ENCODE peak calls at places on chromosomes 2 and 18, in five cellular contexts. C is suprapubic skin, S is endothelial cell of umbilical vein, A is thyroid gland, Y is A549. H is an unnamed sample.

GRCh38 chr2:45849491-45850283 is 198.2 kb downstream of the PRKCE start:
- DNase-seq in C (no peak), S (no peak), A (no peak), Y (no peak), H (no peak)

GRCh38 chr2:23521060-23521459 is 136.1 kb downstream of the KLHL29 start:
- DNase-seq in C (no peak), S (no peak), A (no peak), Y (no peak), H (no peak)

GRCh38 chr2:138744709-138745108 is 35.5 kb downstream of the NXPH2 start:
- DNase-seq in C (no peak), S (no peak), A (no peak), Y (no peak), H (no peak)

GRCh38 chr2:191221666-191222065 is 23.5 kb upstream of the MYO1B start:
- DNase-seq in C (no peak), S (no peak), A (no peak), Y (no peak), H (no peak)

GRCh38 chr2:72001937-72002690 is 145.5 kb downstream of the CYP26B1 start:
- DNase-seq in C (no peak), S (no peak), A (no peak), Y (no peak), H (no peak)

GRCh38 chr2:29304399-29304798 is 189.2 kb downstream of the CLIP4 start:
- DNase-seq in C (no peak), S (no peak), A (peak; percentile 34), Y (no peak), H (no peak)

GRCh38 chr2:159807183-159808037 is 9.4 kb upstream of the CD302 start:
- DNase-seq in C (no peak), S (peak; percentile 69), A (peak; percentile 46), Y (peak; percentile 72), H (peak; percentile 78)

GRCh38 chr2:37676274-37676673 is 4.8 kb upstream of the CDC42EP3 start:
- DNase-seq in C (no peak), S (peak; percentile 84), A (no peak), Y (peak; percentile 40), H (no peak)

GRCh38 chr2:104804148-104804890 is 49.6 kb upstream of the POU3F3 start:
- DNase-seq in C (no peak), S (no peak), A (no peak), Y (no peak), H (no peak)

GRCh38 chr2:190170673-190171072 is 108.1 kb upstream of the MSTN start:
- DNase-seq in C (no peak), S (no peak), A (no peak), Y (no peak), H (peak; percentile 16)

GRCh38 chr2:54422072-54422581 is 34.0 kb upstream of the SPTBN1 start:
- DNase-seq in C (no peak), S (no peak), A (no peak), Y (no peak), H (peak; percentile 4)

GRCh38 chr18:54233228-54233625 is 8.8 kb upstream of the MBD2 start:
- DNase-seq in C (no peak), S (peak; percentile 91), A (no peak), Y (no peak), H (no peak)

GRCh38 chr2:39640107-39640506 is 25.6 kb upstream of the TMEM178A start:
- DNase-seq in C (no peak), S (no peak), A (no peak), Y (no peak), H (no peak)

GRCh38 chr2:179936654-179937053 is 70.4 kb downstream of the CWC22 start:
- DNase-seq in C (no peak), S (peak; percentile 9), A (no peak), Y (peak; percentile 39), H (peak; percentile 51)

GRCh38 chr18:31497711-31498449 is at the start of gene DSG2:
- DNase-seq in C (peak; percentile 82), S (no peak), A (peak; percentile 87), Y (peak; percentile 63), H (peak; percentile 65)

GRCh38 chr18:48222118-48222517 is 187.1 kb downstream of the ZBTB7C start:
- DNase-seq in C (no peak), S (no peak), A (peak; percentile 90), Y (peak; percentile 19), H (peak; percentile 36)

GRCh38 chr2:61707984-61708852 is 145.6 kb downstream of the FAM161A start:
- DNase-seq in C (no peak), S (no peak), A (peak; percentile 75), Y (peak; percentile 79), H (no peak)

GRCh38 chr2:155965415-155966070 is 367.0 kb downstream of the NR4A2 start:
- DNase-seq in C (no peak), S (no peak), A (no peak), Y (no peak), H (no peak)

GRCh38 chr2:10716581-10716980 is 4.8 kb upstream of the ATP6V1C2 start:
- DNase-seq in C (no peak), S (no peak), A (no peak), Y (no peak), H (no peak)

GRCh38 chr2:207423886-207424285 is 105.9 kb upstream of the CREB1 start:
- DNase-seq in C (no peak), S (no peak), A (no peak), Y (no peak), H (peak; percentile 13)

GRCh38 chr2:30147196-30147714 is 448 bp downstream of the YPEL5 start:
- DNase-seq in C (no peak), S (no peak), A (no peak), Y (no peak), H (no peak)

GRCh38 chr2:236703310-236703709 is 133.7 kb downstream of the ACKR3 start:
- DNase-seq in C (no peak), S (no peak), A (no peak), Y (no peak), H (no peak)
- TF ChIP-seq POLR2A in C (no peak), S (no peak), A (no peak), Y (no peak), H (no peak)

GRCh38 chr2:199464614-199465352 is 7.0 kb upstream of the SATB2 start:
- DNase-seq in C (no peak), S (no peak), A (no peak), Y (no peak), H (no peak)

GRCh38 chr2:199461455-199462166 is 3.9 kb upstream of the SATB2 start:
- DNase-seq in C (no peak), S (no peak), A (no peak), Y (no peak), H (no peak)

GRCh38 chr2:199462167-199462976 is 4.6 kb upstream of the SATB2 start:
- DNase-seq in C (peak; percentile 79), S (no peak), A (no peak), Y (no peak), H (no peak)

GRCh38 chr2:199463708-199464613 is 6.2 kb upstream of the SATB2 start:
- DNase-seq in C (peak; percentile 82), S (no peak), A (no peak), Y (no peak), H (no peak)

GRCh38 chr2:199463000-199463692 is 5.4 kb upstream of the SATB2 start:
- DNase-seq in C (peak; percentile 84), S (peak; percentile 30), A (peak; percentile 53), Y (peak; percentile 75), H (peak; percentile 66)
- TF ChIP-seq POLR2A in C (no peak), S (no peak), A (no peak), Y (no peak), H (no peak)

DNA sequence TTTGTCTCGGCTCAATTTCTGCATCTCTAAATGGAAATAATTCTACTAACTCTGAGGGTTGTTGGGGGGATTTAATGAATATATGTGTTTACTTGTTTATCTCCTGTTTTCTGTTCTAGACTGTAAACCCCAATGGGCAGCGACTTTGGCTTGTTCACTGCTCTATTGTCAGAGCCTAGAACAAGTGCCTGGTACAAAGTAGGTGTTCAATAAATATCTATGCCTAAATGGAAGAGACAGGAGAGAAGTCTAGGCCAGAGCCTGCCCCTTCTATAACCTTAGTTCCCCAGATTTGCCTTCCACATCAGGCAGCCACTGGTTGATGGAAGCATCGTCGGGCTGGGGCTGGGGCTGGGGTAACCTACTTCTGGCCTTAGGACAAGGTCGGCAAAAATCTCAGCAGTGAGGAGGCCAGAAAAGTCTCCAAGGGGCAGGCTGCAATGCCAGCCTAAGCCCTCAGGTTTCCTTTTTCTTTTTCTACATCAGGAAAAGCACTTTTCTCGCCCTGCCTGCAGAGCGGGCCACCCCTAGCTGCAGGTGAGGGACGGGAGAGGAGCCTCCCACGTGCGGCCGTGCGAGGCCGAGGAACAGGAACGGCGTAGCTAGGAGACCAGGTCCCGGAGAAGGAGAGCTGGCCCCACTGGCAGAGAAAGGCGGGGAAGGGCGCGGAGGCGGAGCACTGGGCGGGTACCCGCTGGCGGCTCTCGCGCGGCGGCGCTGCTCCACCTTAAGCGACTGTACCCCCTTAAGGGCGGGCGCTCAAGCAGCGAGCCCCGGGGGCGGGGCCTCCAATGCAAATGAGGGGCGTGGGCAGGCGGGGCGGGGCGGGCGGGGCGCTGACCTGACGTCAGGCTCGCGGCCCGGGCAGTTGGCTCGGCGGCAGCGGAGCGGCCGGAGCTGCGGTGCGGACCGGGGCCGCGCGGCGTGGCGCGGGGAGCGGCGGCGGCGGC is at the start of gene CNNM4:
- DNase-seq in C (peak; percentile 96), S (peak; percentile 92), A (peak; percentile 98), Y (peak; percentile 93), H (peak; percentile 94)
- TF ChIP-seq POLR2A in C (no peak), S (peak; percentile 69), A (no peak), Y (peak; percentile 92), H (no peak)

GRCh38 chr2:70553584-70554337 is at the start of gene TGFA:
- DNase-seq in C (peak; percentile 85), S (peak; percentile 38), A (peak; percentile 92), Y (peak; percentile 82), H (peak; percentile 50)
- TF ChIP-seq POLR2A in C (no peak), S (no peak), A (no peak), Y (peak; percentile 51), H (no peak)

H was measured in erythroblast.